ENCODE peak calls at places on chromosomes 1 and 21, in four cellular contexts. P is CD4-positive, alpha-beta T cell; T is activated T-cell treated with anti-CD3 and anti-CD28 coated beads, Interleukin-2, amount 50 U/mL, for 72 hours; X is left colon. V is an unnamed sample.
A peak's percentile ranks its signal among the peaks of the same experiment; 100 is the strongest.

GRCh38 chr1:183304466-183305122 is 113.6 kb downstream of the NMNAT2 start:
- DNase-seq in T (no peak), X (no peak), P (no peak), V (no peak)

GRCh38 chr1:12064073-12064969 is 1.2 kb downstream of the TNFRSF8 start:
- DNase-seq in T (no peak), P (no peak), X (no peak), V (no peak)

GRCh38 chr1:234570741-234571140 is 39.2 kb downstream of the IRF2BP2 start:
- DNase-seq in T (no peak), X (peak; percentile 12), P (no peak), V (no peak)

GRCh38 chr1:153404768-153405167 is 11.6 kb upstream of the S100A7A start:
- DNase-seq in T (peak; percentile 43), P (peak; percentile 64), X (no peak), V (peak; percentile 17)

GRCh38 chr21:30718239-30718909 is at the start of gene KRTAP21-3:
- DNase-seq in X (no peak), T (peak; percentile 45), P (no peak), V (no peak)

GRCh38 chr1:15852036-15852827 is 4.7 kb downstream of the SPEN start:
- DNase-seq in T (peak; percentile 14), P (no peak), X (no peak), V (no peak)

GRCh38 chr1:39525366-39526165 is 34.1 kb downstream of the BMP8A start:
- DNase-seq in P (no peak), X (no peak), T (peak; percentile 78), V (no peak)

GRCh38 chr1:99731384-99731783 is 35.1 kb downstream of the FRRS1 start:
- DNase-seq in X (no peak), T (no peak), P (no peak), V (no peak)

GRCh38 chr1:243525085-243525487 is 269.2 kb downstream of the SDCCAG8 start:
- DNase-seq in X (no peak), P (no peak), T (no peak), V (no peak)

GRCh38 chr1:63327417-63328139 is 5.2 kb downstream of the FOXD3 start:
- DNase-seq in P (no peak), X (no peak), T (peak; percentile 68), V (peak; percentile 58)

GRCh38 chr1:177820213-177820612 is 149.6 kb downstream of the SEC16B start:
- DNase-seq in P (no peak), X (no peak), T (no peak), V (no peak)

GRCh38 chr1:62439652-62440371 is 3.0 kb downstream of the USP1 start:
- DNase-seq in P (no peak), X (no peak), T (no peak), V (no peak)

GRCh38 chr21:44427241-44428120 is 27.8 kb upstream of the LRRC3 start:
- DNase-seq in P (no peak), X (peak; percentile 52), T (no peak), V (no peak)

GRCh38 chr21:45078371-45078770 is 4.0 kb downstream of the ADARB1 start:
- DNase-seq in T (no peak), P (no peak), X (no peak), V (no peak)

GRCh38 chr1:156640842-156641706 is 843 bp upstream of the BCAN start:
- DNase-seq in T (no peak), P (no peak), X (no peak), V (no peak)

GRCh38 chr1:48903291-48903690 is 126.6 kb upstream of the BEND5 start:
- DNase-seq in T (no peak), X (no peak), P (no peak), V (no peak)

GRCh38 chr1:12553963-12554362 is 64.0 kb downstream of the DHRS3 start:
- DNase-seq in P (no peak), X (no peak), T (no peak), V (no peak)

GRCh38 chr1:207698822-207699483 is 52.9 kb upstream of the CD46 start:
- DNase-seq in X (no peak), P (no peak), T (peak; percentile 32), V (peak; percentile 63)

GRCh38 chr1:35809156-35810095 is 1.6 kb downstream of the AGO4 start:
- DNase-seq in X (no peak), P (no peak), T (no peak), V (no peak)

GRCh38 chr21:36910581-36911307 is 55.7 kb downstream of the HLCS start:
- DNase-seq in X (no peak), P (no peak), T (no peak), V (no peak)

GRCh38 chr1:169906938-169907337 is 13.2 kb upstream of the SCYL3 start:
- DNase-seq in P (no peak), X (no peak), T (no peak), V (no peak)

GRCh38 chr1:202163281-202164270 is 3.2 kb upstream of the PTPN7 start:
- DNase-seq in P (no peak), T (peak; percentile 27), X (no peak), V (no peak)

GRCh38 chr1:55310517-55310927 is 95.4 kb upstream of the USP24 start:
- DNase-seq in T (peak; percentile 24), P (no peak), X (no peak), V (no peak)

GRCh38 chr1:22790232-22791008 is 79.8 kb downstream of the EPHB2 start:
- DNase-seq in X (peak; percentile 72), T (no peak), P (no peak), V (peak; percentile 37)

GRCh38 chr1:207672525-207673130 is 27.7 kb downstream of the CR1L start:
- DNase-seq in T (peak; percentile 18), P (no peak), X (no peak), V (no peak)

GRCh38 chr1:109538827-109539555 is 681 bp upstream of the GPR61 start:
- DNase-seq in P (no peak), T (no peak), X (no peak), V (no peak)

GRCh38 chr1:244204004-244204403 is 152.9 kb downstream of the ZBTB18 start:
- DNase-seq in X (no peak), T (no peak), P (no peak), V (no peak)

GRCh38 chr1:215597961-215598360 is 30.9 kb downstream of the KCTD3 start:
- DNase-seq in T (no peak), P (no peak), X (no peak), V (no peak)